ENCODE peak calls at places on chromosomes 16 and 17, in four cellular contexts. I is esophagus muscularis mucosa, A is ovary, V is MM.1S. Y is an unnamed sample. For H3K4me1, the result is how much of the 10 kb centered on the place peaks cover.

GRCh38 chr16:9415588-9415987 is 324.1 kb downstream of the HAPSTR1 start:
- DNase-seq in V (no peak), I (no peak), A (no peak), Y (no peak)

GRCh38 chr17:80270836-80271235 is 10.2 kb downstream of the RNF213 start:
- DNase-seq in I (no peak), V (no peak), A (no peak), Y (no peak)

GRCh38 chr16:49838361-49838638 is 17.6 kb downstream of the ZNF423 start:
- DNase-seq in V (no peak), I (no peak), A (no peak), Y (no peak)

GRCh38 chr17:354651-355556 is 2.3 kb upstream of the RPH3AL start:
- DNase-seq in V (no peak), I (no peak), A (no peak), Y (no peak)

GRCh38 chr16:80902306-80903154 is 98.1 kb upstream of the CDYL2 start:
- DNase-seq in I (no peak), V (no peak), A (no peak), Y (no peak)

GRCh38 chr17:4550534-4551039 is 4.6 kb downstream of the MYBBP1A start:
- DNase-seq in I (no peak), A (no peak), V (no peak), Y (no peak)

GRCh38 chr16:77298638-77299360 is 99.6 kb downstream of the SYCE1L start:
- DNase-seq in V (no peak), A (no peak), I (no peak), Y (no peak)

GRCh38 chr17:32458367-32458766 is 14.1 kb downstream of the PSMD11 start:
- DNase-seq in V (no peak), A (no peak), I (no peak), Y (peak)

GRCh38 chr17:63173450-63173849 is 207.4 kb downstream of the TANC2 start:
- DNase-seq in A (no peak), V (no peak), I (no peak), Y (no peak)

GRCh38 chr17:29193146-29193545 is 12.9 kb upstream of the MYO18A start:
- DNase-seq in A (no peak), I (no peak), V (no peak), Y (no peak)

GRCh38 chr16:26070595-26071170 is 378.9 kb downstream of the HS3ST4 start:
- DNase-seq in A (no peak), I (no peak), V (no peak), Y (no peak)

GRCh38 chr16:49499018-49499785 is 125.6 kb downstream of the C16orf78 start:
- DNase-seq in I (no peak), A (no peak), V (no peak), Y (no peak)

GRCh38 chr16:49562228-49562627 is 188.6 kb downstream of the C16orf78 start:
- DNase-seq in I (no peak), V (no peak), A (no peak), Y (no peak)

GRCh38 chr16:17845031-17845430 is 374.3 kb upstream of the XYLT1 start:
- DNase-seq in I (no peak), A (no peak), V (no peak), Y (no peak)

GRCh38 chr17:46063239-46063638 is 64.2 kb downstream of the STH start:
- DNase-seq in A (no peak), V (no peak), I (no peak), Y (no peak)

GRCh38 chr17:72145972-72146755 is 25.3 kb downstream of the SOX9 start:
- DNase-seq in A (no peak), V (no peak), I (no peak), Y (no peak)

GRCh38 chr17:75587718-75588545 is at the start of gene MYO15B:
- DNase-seq in V (no peak), A (peak), I (no peak), Y (peak)

GRCh38 chr17:12094336-12094735 is 73.7 kb downstream of the MAP2K4 start:
- DNase-seq in A (no peak), I (no peak), V (no peak), Y (no peak)

GRCh38 chr16:11497851-11498289 is 88.8 kb downstream of the LITAF start:
- DNase-seq in A (peak), V (no peak), I (no peak), Y (no peak)

GRCh38 chr17:40065771-40066510 is 3.2 kb downstream of the THRA start:
- DNase-seq in A (no peak), I (no peak), V (no peak), Y (no peak)
- H3K4me3 ChIP-seq in A (peak), I (peak), V (no peak), Y (no peak)

GRCh38 chr17:57363998-57364645 is 107.8 kb downstream of the MSI2 start:
- DNase-seq in A (no peak), V (no peak), I (no peak), Y (no peak)
- H3K4me1 ChIP-seq in A (under half), V (under half), I (under half), Y (under half)

DNA sequence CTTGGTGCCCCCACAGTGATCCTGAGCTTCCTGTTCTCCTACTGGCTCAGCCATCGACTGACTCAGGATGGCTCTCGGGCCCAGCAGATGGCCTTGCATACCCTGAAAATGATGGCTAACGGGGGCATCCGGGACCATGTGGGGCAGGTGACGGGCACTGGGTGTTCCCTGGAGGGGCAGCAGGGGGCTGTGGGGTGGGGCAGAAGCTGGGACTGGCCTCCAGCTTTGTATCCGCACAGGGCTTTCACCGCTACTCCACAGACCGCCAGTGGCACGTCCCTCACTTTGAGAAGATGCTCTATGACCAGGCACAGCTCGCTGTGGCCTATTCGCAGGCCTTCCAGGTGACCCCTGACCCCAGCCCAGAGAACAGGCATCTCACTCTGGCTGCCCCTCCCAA is 3.0 kb downstream of the SPATA20 start:
- DNase-seq in I (no peak), A (no peak), V (no peak), Y (no peak)
- H3K4me3 ChIP-seq in I (no peak), A (no peak), V (no peak), Y (no peak)

DNA sequence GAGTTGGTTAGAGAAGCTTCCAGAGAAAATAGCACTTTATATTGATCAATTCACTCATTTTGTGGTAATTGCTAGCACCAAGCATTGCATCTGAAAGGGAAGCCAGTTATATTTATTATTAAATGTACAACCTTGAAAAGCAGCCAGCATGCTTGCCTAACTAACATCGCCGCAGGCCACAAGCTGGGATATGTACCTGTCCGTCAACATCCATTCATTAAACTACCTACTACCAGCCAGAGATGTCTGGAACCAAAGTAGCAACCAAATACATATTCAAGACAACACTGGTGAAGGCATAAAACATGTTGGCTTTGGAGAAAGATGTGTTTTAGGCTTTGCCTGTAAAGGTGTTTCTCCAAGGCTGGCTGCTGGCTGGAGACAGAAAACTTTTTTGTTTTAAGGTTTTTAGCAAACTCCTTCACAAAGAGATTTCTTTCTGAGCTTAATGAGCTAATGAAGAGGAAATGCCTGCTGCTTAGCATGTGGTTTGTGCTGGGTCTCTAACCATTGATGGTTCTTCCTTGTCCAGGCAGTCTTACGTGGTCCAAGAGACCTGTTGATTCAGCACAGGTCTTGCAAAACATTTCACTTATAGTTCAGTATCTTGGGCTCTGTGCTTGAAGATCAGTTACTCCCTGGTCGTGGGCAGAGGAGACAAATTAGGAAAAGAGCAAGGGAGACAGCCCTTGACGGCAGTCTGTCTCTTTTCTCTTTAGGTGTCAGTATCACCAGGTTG is 3.1 kb downstream of the ITPRIPL2 start:
- DNase-seq in A (no peak), V (no peak), I (no peak), Y (no peak)
- H3K4me1 ChIP-seq in A (under half), V (under half), I (half or more), Y (under half)

GRCh38 chr16:1050466-1050865 is 22.1 kb upstream of the SSTR5 start:
- DNase-seq in V (no peak), A (no peak), I (no peak), Y (no peak)
- H3K4me3 ChIP-seq in V (no peak), A (no peak), I (no peak), Y (no peak)

GRCh38 chr16:426115-426905 is 861 bp downstream of the RAB11FIP3 start:
- DNase-seq in I (no peak), A (peak), V (peak), Y (peak)
- H3K4me1 ChIP-seq in I (under half), A (under half), V (under half), Y (under half)